ENCODE peak calls at places on chromosomes 6 and 20, in six cellular contexts. U is A673, M is AG04450, H is GM23338, E is thoracic aorta, L is transverse colon. R is an unnamed sample.

GRCh38 chr20:44967207-44967807 is 995 bp downstream of the STK4 start:
- DNase-seq in U (no peak), M (no peak), H (no peak), E (no peak), L (peak; percentile 40), R (no peak)

GRCh38 chr6:169640347-169640972 is 61.4 kb downstream of the WDR27 start:
- DNase-seq in U (no peak), M (no peak), H (no peak), E (no peak), L (no peak), R (no peak)

GRCh38 chr20:34431168-34431567 is 68.1 kb downstream of the ITCH start:
- DNase-seq in U (no peak), M (no peak), H (no peak), E (no peak), L (no peak), R (no peak)

GRCh38 chr6:161736796-161737292 is 463.0 kb upstream of the AGPAT4 start:
- DNase-seq in U (no peak), M (no peak), H (peak; percentile 16), E (no peak), L (no peak), R (no peak)

GRCh38 chr20:59518881-59519706 is 85.2 kb upstream of the PHACTR3 start:
- DNase-seq in U (peak; percentile 63), M (no peak), H (peak; percentile 85), E (no peak), L (peak; percentile 16), R (peak; percentile 10)

GRCh38 chr6:12909828-12910227 is 193.3 kb downstream of the PHACTR1 start:
- DNase-seq in U (no peak), M (no peak), H (no peak), E (no peak), L (no peak), R (no peak)

GRCh38 chr20:41308726-41309413 is 8.7 kb downstream of the ZHX3 start:
- DNase-seq in U (no peak), M (no peak), H (no peak), E (no peak), L (no peak), R (no peak)

GRCh38 chr6:75504902-75505233 is 11.3 kb upstream of the FILIP1 start:
- DNase-seq in U (peak; percentile 38), M (no peak), H (no peak), E (no peak), L (no peak), R (no peak)

GRCh38 chr6:105785412-105785811 is 300.7 kb upstream of the PRDM1 start:
- DNase-seq in U (no peak), M (no peak), H (no peak), E (no peak), L (no peak), R (no peak)

GRCh38 chr6:131258816-131259476 is 123.7 kb downstream of the AKAP7 start:
- DNase-seq in U (no peak), M (no peak), H (no peak), E (no peak), L (peak; percentile 46), R (no peak)

GRCh38 chr20:46551508-46552280 is 1.2 kb upstream of the OCSTAMP start:
- DNase-seq in U (no peak), M (no peak), H (peak; percentile 69), E (no peak), L (no peak), R (no peak)

GRCh38 chr20:32356935-32357868 is 929 bp upstream of the ASXL1 start:
- DNase-seq in U (no peak), M (no peak), H (peak; percentile 51), E (no peak), L (peak; percentile 44), R (peak; percentile 46)

GRCh38 chr6:12343122-12343439 is 52.9 kb downstream of the EDN1 start:
- DNase-seq in U (no peak), M (no peak), H (no peak), E (no peak), L (no peak), R (no peak)

GRCh38 chr6:89690944-89691324 is 52.4 kb upstream of the LYRM2 start:
- DNase-seq in U (peak; percentile 7), M (no peak), H (peak; percentile 83), E (no peak), L (no peak), R (no peak)

GRCh38 chr6:98179606-98180005 is 654.8 kb upstream of the POU3F2 start:
- DNase-seq in U (no peak), M (no peak), H (no peak), E (no peak), L (no peak), R (no peak)

GRCh38 chr6:24694198-24694597 is 24.8 kb downstream of the C6orf62 start:
- DNase-seq in U (no peak), M (no peak), H (no peak), E (no peak), L (no peak), R (no peak)

GRCh38 chr6:46491201-46491788 is at the start of gene RCAN2:
- DNase-seq in U (peak; percentile 18), M (no peak), H (peak; percentile 91), E (peak; percentile 52), L (peak; percentile 60), R (peak; percentile 41)

GRCh38 chr20:32062776-32063170 is 10.7 kb downstream of the HCK start:
- DNase-seq in U (no peak), M (no peak), H (no peak), E (no peak), L (peak; percentile 34), R (no peak)

GRCh38 chr20:23108871-23109270 is 22.7 kb upstream of the CD93 start:
- DNase-seq in U (no peak), M (no peak), H (no peak), E (no peak), L (no peak), R (no peak)

GRCh38 chr20:41570552-41570951 is 47.6 kb downstream of the CHD6 start:
- DNase-seq in U (no peak), M (no peak), H (no peak), E (no peak), L (no peak), R (no peak)

GRCh38 chr6:118710616-118711015 is 59.2 kb upstream of the CEP85L start:
- DNase-seq in U (no peak), M (no peak), H (no peak), E (no peak), L (no peak), R (no peak)

GRCh38 chr20:18662279-18662678 is 74.4 kb downstream of the DTD1 start:
- DNase-seq in U (no peak), M (no peak), H (no peak), E (no peak), L (no peak), R (no peak)

GRCh38 chr6:169255643-169256042 is 2.0 kb upstream of the THBS2 start:
- DNase-seq in U (no peak), M (no peak), H (no peak), E (no peak), L (no peak), R (no peak)

GRCh38 chr20:50304501-50304856 is 113.8 kb downstream of the CEBPB start:
- DNase-seq in U (no peak), M (no peak), H (no peak), E (no peak), L (peak; percentile 59), R (no peak)

GRCh38 chr6:35035481-35036030 is 105.6 kb downstream of the TCP11 start:
- DNase-seq in U (no peak), M (no peak), H (no peak), E (no peak), L (no peak), R (no peak)

GRCh38 chr6:109892451-109893435 is 85.4 kb upstream of the GPR6 start:
- DNase-seq in U (no peak), M (no peak), H (peak; percentile 82), E (no peak), L (peak; percentile 29), R (no peak)

GRCh38 chr6:157101166-157101565 is 222.2 kb downstream of the TMEM242 start:
- DNase-seq in U (no peak), M (no peak), H (no peak), E (no peak), L (no peak), R (no peak)

DNA sequence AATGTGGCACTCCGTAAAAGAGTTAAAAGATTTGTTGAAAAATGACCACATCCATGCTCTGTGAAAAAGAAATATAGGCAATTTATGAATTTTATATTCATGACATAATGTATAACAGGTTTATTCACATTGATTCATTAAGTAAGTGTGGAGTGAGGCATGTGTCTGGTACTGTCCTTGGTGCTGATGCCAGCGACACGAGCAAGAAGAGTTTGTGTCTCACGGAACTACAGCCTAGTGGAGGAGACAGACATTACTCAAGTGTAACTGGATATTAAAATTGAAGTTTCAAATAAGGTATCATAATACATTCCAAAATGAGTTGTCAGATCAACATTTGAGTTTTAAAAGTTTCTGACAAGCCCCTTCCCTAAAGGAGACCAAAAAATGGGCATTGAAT is 158.2 kb upstream of the PRND start:
- DNase-seq in U (peak; percentile 82), M (no peak), H (peak; percentile 70), E (no peak), L (no peak), R (peak; percentile 67)
- TF ChIP-seq CTCF in U (peak; percentile 38), M (peak; percentile 51), H (no peak), E (no peak), L (no peak), R (peak; percentile 65)

GRCh38 chr6:21102201-21102600 is 491.4 kb upstream of the SOX4 start:
- DNase-seq in U (no peak), M (no peak), H (peak; percentile 30), E (no peak), L (no peak), R (no peak)
- H3K4me3 ChIP-seq in U (no peak overlapping the region), M (no peak overlapping the region), H (no peak overlapping the region), E (no peak overlapping the region), L (no peak overlapping the region), R (no peak overlapping the region)

GRCh38 chr6:31395832-31396231 is 7.6 kb upstream of the MICA start:
- DNase-seq in U (no peak), M (no peak), H (no peak), E (no peak), L (no peak), R (no peak)
- H3K27ac ChIP-seq in U (no peak overlapping the region), M (no peak overlapping the region), H (no peak overlapping the region), E (no peak overlapping the region), L (peak overlapping the region; percentile 72), R (no peak overlapping the region)

GRCh38 chr6:42935322-42935721 is 6.0 kb downstream of the CNPY3 start:
- DNase-seq in U (no peak), M (no peak), H (no peak), E (no peak), L (no peak), R (no peak)

GRCh38 chr6:42929928-42930360 is 664 bp downstream of the CNPY3 start:
- DNase-seq in U (no peak), M (peak; percentile 42), H (no peak), E (no peak), L (peak; percentile 48), R (peak; percentile 57)

GRCh38 chr6:42932412-42932811 is 3.1 kb downstream of the CNPY3 start:
- DNase-seq in U (no peak), M (no peak), H (no peak), E (no peak), L (no peak), R (no peak)

GRCh38 chr6:42936398-42936797 is 7.1 kb downstream of the CNPY3 start:
- DNase-seq in U (no peak), M (no peak), H (no peak), E (no peak), L (no peak), R (no peak)

DNA sequence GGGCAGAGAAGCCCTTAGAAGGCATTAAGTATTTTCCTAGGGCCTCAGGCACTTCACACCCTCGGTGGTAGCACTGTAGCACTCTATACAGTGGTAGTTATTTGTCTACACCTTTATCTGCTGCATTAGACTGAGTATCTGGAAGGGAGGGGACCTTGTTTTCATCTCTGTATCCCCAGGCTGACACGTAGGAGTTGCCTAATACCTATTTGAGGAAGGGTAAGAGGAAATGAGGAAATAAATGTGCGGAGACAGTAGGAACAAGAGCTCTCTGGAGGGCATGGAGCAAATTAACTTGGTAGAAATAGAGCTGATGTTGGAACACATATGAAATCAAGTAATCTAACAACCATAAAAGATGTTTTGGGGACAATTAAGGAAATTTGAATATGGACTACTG is 3.9 kb downstream of the CNPY3 start:
- DNase-seq in U (no peak), M (no peak), H (no peak), E (no peak), L (no peak), R (no peak)
- TF ChIP-seq CTCF in U (no peak), M (no peak), H (no peak), E (no peak), L (no peak), R (no peak)

R was measured in brain microvascular endothelial cell.